ENCODE peak calls at places on chromosome 16, in five cellular contexts. C is activated T-helper 2 cell treated with anti-CD3 and anti-CD28 coated beads, Interferon-gamma antibody, Interleukin-2, Interleukin-4, amounts not matched to agents 10 μg/mL and 5 μg/mL and 100 μg/mL, durations not matched to agents 14 hours and 24 hours and 36 hours; U is MG63; X is renal cortical epithelial cell; B is caudate nucleus. O is an unnamed sample.

GRCh38 chr16:30063893-30064745 is 1.4 kb upstream of the ALDOA start:
- DNase-seq in C (peak), U (peak), X (peak), B (peak), O (peak)

GRCh38 chr16:53433930-53434435 is 288 bp upstream of the RBL2 start:
- DNase-seq in C (no peak), U (no peak), X (peak), B (no peak), O (no peak)

GRCh38 chr16:85129846-85130706 is 17.8 kb upstream of the CIBAR2 start:
- DNase-seq in C (no peak), U (no peak), X (no peak), B (no peak), O (no peak)

GRCh38 chr16:48511071-48511540 is 98.9 kb downstream of the N4BP1 start:
- DNase-seq in C (no peak), U (no peak), X (no peak), B (no peak), O (no peak)

GRCh38 chr16:79628501-79628975 is 28.0 kb upstream of the MAF start:
- DNase-seq in C (peak), U (no peak), X (peak), B (no peak), O (no peak)

GRCh38 chr16:68093816-68094613 is 8.8 kb downstream of the NFATC3 start:
- DNase-seq in C (no peak), U (no peak), X (no peak), B (no peak), O (no peak)

GRCh38 chr16:85436636-85437160 is 176.4 kb upstream of the GSE1 start:
- DNase-seq in C (no peak), U (no peak), X (no peak), B (no peak), O (no peak)

GRCh38 chr16:9665851-9666271 is 516.4 kb downstream of the GRIN2A start:
- DNase-seq in C (no peak), U (no peak), X (no peak), B (no peak), O (no peak)

GRCh38 chr16:24977673-24978065 is 37.5 kb downstream of the ARHGAP17 start:
- DNase-seq in C (no peak), U (no peak), X (peak), B (no peak), O (no peak)

GRCh38 chr16:67847064-67847861 is at the start of gene CENPT:
- DNase-seq in C (no peak), U (peak), X (peak), B (peak), O (no peak)

GRCh38 chr16:19415918-19416317 is 1.8 kb upstream of the TMC5 start:
- DNase-seq in C (no peak), U (no peak), X (no peak), B (no peak), O (no peak)

GRCh38 chr16:4053663-4054479 is 62.4 kb downstream of the ADCY9 start:
- DNase-seq in C (no peak), U (peak), X (no peak), B (no peak), O (no peak)

GRCh38 chr16:2467301-2468141 is 3.6 kb upstream of the NTN3 start:
- DNase-seq in C (no peak), U (peak), X (no peak), B (no peak), O (no peak)

GRCh38 chr16:68752602-68753001 is 15.5 kb downstream of the CDH1 start:
- DNase-seq in C (peak), U (no peak), X (no peak), B (no peak), O (no peak)

O was measured in T-helper 22 cell.